ENCODE peak calls at places on chromosomes 13 and 19, in five cellular contexts. Y, Z, O, W and H are unnamed samples.

GRCh38 chr13:98478134-98479129 is 98.5 kb downstream of the STK24 start:
- DNase-seq in Z (no peak), W (no peak), O (no peak), Y (no peak), H (no peak)

GRCh38 chr13:44305845-44306244 is 67.8 kb upstream of the SERP2 start:
- DNase-seq in Y (no peak), W (no peak), Z (no peak), O (no peak), H (no peak)

GRCh38 chr13:26517931-26518330 is 39.6 kb upstream of the WASF3 start:
- DNase-seq in O (no peak), Z (no peak), Y (no peak), W (no peak), H (no peak)

GRCh38 chr13:102580552-102581169 is 16.1 kb upstream of the TPP2 start:
- DNase-seq in Z (peak; percentile 26), O (no peak), Y (no peak), W (no peak), H (no peak)

GRCh38 chr13:74869846-74870245 is 612.1 kb downstream of the TBC1D4 start:
- DNase-seq in O (no peak), W (no peak), Y (no peak), Z (no peak), H (no peak)

GRCh38 chr19:6271721-6272410 is 7.9 kb downstream of the MLLT1 start:
- DNase-seq in Z (no peak), W (peak; percentile 72), O (peak; percentile 94), Y (no peak), H (peak; percentile 90)

GRCh38 chr19:53865918-53866696 is 1.6 kb upstream of the MYADM start:
- DNase-seq in O (peak; percentile 70), W (peak; percentile 87), Y (no peak), Z (peak; percentile 27), H (peak; percentile 72)

GRCh38 chr19:7130043-7130442 is 60.5 kb downstream of the ZNF557 start:
- DNase-seq in O (no peak), Y (no peak), W (no peak), Z (no peak), H (no peak)

GRCh38 chr13:28467886-28468519 is 26.9 kb downstream of the FLT1 start:
- DNase-seq in Y (no peak), Z (no peak), W (no peak), O (no peak), H (no peak)

GRCh38 chr13:114129649-114130062 is 2.8 kb downstream of the RASA3 start:
- DNase-seq in Z (no peak), Y (no peak), O (no peak), W (peak; percentile 43), H (no peak)

GRCh38 chr19:2648099-2648498 is 54.4 kb downstream of the GNG7 start:
- DNase-seq in Y (no peak), O (no peak), Z (no peak), W (no peak), H (no peak)